ENCODE peak calls at places on chromosomes 16 and 17, in seven cellular contexts. Z, I, B, Y, V, U and K are unnamed samples.

GRCh38 chr16:17470871-17471744 is at the start of gene XYLT1:
- DNase-seq in Z (no peak), I (peak), B (peak), Y (peak), V (peak), U (peak), K (no peak)

GRCh38 chr17:40680998-40681397 is 16.0 kb upstream of the KRT222 start:
- DNase-seq in Z (no peak), I (no peak), B (no peak), Y (no peak), V (no peak), U (no peak), K (no peak)

GRCh38 chr16:86823895-86824671 is 245.7 kb downstream of the FOXL1 start:
- DNase-seq in Z (no peak), I (no peak), B (peak), Y (no peak), V (no peak), U (no peak), K (peak)

GRCh38 chr17:80717661-80718060 is 173.0 kb downstream of the RPTOR start:
- DNase-seq in Z (no peak), I (no peak), B (no peak), Y (no peak), V (no peak), U (no peak), K (no peak)

GRCh38 chr17:34437188-34437587 is 74.2 kb upstream of the CCL1 start:
- DNase-seq in Z (no peak), I (no peak), B (no peak), Y (no peak), V (no peak), U (no peak), K (no peak)

GRCh38 chr17:75614006-75614405 is 19.2 kb upstream of the SMIM5 start:
- DNase-seq in Z (no peak), I (no peak), B (no peak), Y (no peak), V (no peak), U (peak), K (no peak)

GRCh38 chr16:85389679-85390470 is 223.2 kb upstream of the GSE1 start:
- DNase-seq in Z (no peak), I (no peak), B (no peak), Y (no peak), V (no peak), U (no peak), K (no peak)

GRCh38 chr16:70380205-70380918 is 33.7 kb downstream of the DDX19A start:
- DNase-seq in Z (peak), I (peak), B (peak), Y (peak), V (peak), U (peak), K (no peak)

GRCh38 chr17:73562896-73563295 is 81.3 kb downstream of the SDK2 start:
- DNase-seq in Z (no peak), I (no peak), B (no peak), Y (no peak), V (no peak), U (no peak), K (no peak)

GRCh38 chr16:49019081-49019633 is 262.5 kb downstream of the CBLN1 start:
- DNase-seq in Z (peak), I (no peak), B (peak), Y (no peak), V (no peak), U (no peak), K (no peak)

GRCh38 chr17:2347805-2348685 is 10.7 kb downstream of the SGSM2 start:
- DNase-seq in Z (peak), I (no peak), B (peak), Y (no peak), V (peak), U (no peak), K (no peak)

GRCh38 chr17:71791311-71791710 is 329.5 kb upstream of the SOX9 start:
- DNase-seq in Z (no peak), I (no peak), B (no peak), Y (no peak), V (no peak), U (no peak), K (no peak)

GRCh38 chr16:19415918-19416317 is 1.8 kb upstream of the TMC5 start:
- DNase-seq in Z (no peak), I (no peak), B (no peak), Y (no peak), V (no peak), U (no peak), K (no peak)

GRCh38 chr17:65797809-65798208 is 236.4 kb upstream of the AXIN2 start:
- DNase-seq in Z (no peak), I (peak), B (no peak), Y (peak), V (no peak), U (no peak), K (peak)

GRCh38 chr16:74740795-74741304 is 33.8 kb downstream of the FA2H start:
- DNase-seq in Z (no peak), I (no peak), B (peak), Y (no peak), V (peak), U (peak), K (peak)

GRCh38 chr16:10923146-10923649 is 19.1 kb downstream of the DEXI start:
- DNase-seq in Z (no peak), I (no peak), B (no peak), Y (no peak), V (no peak), U (no peak), K (no peak)

GRCh38 chr17:45873728-45874127 is 20.6 kb upstream of the MAPT start:
- DNase-seq in Z (no peak), I (peak), B (no peak), Y (no peak), V (no peak), U (no peak), K (no peak)

GRCh38 chr16:57925310-57925709 is 45.6 kb downstream of the CNGB1 start:
- DNase-seq in Z (no peak), I (no peak), B (peak), Y (no peak), V (no peak), U (no peak), K (no peak)

GRCh38 chr17:27226611-27227234 is 67.2 kb upstream of the WSB1 start:
- DNase-seq in Z (no peak), I (no peak), B (peak), Y (no peak), V (no peak), U (no peak), K (peak)